ENCODE peak calls at places on chromosomes 3 and 15, in eight cellular contexts. U is adrenal gland, Z is AG04450, F is neural progenitor cell, P is left ventricle myocardium inferior, R is GM23248, M is cardiac muscle cell, J is right lobe of liver. L is an unnamed sample. For H3K9me3, the result is how much of the 10 kb centered on the place peaks cover.

GRCh38 chr15:101159096-101159935 is 92.5 kb downstream of the CHSY1 start:
- DNase-seq in U (no peak), Z (no peak), P (no peak), M (peak), R (no peak), J (no peak), F (no peak), L (no peak)

GRCh38 chr15:80906159-80906775 is 83.4 kb downstream of the MESD start:
- DNase-seq in P (no peak), Z (no peak), U (peak), J (no peak), R (peak), M (no peak), F (no peak), L (no peak)

GRCh38 chr3:110583373-110583935 is 488.2 kb upstream of the NECTIN3 start:
- DNase-seq in U (no peak), F (peak), Z (no peak), M (no peak), P (no peak), R (peak), J (no peak), L (no peak)

GRCh38 chr3:149934524-149934923 is 36.2 kb downstream of the PFN2 start:
- DNase-seq in M (peak), U (peak), J (no peak), Z (peak), R (peak), P (peak), F (no peak), L (no peak)

GRCh38 chr3:40851836-40852235 is 327.1 kb downstream of the ZNF621 start:
- DNase-seq in Z (no peak), F (no peak), U (no peak), R (no peak), M (no peak), J (no peak), P (no peak), L (no peak)

GRCh38 chr3:127970966-127971592 is 56.0 kb downstream of the KBTBD12 start:
- DNase-seq in P (no peak), U (peak), Z (peak), M (peak), J (no peak), F (peak), R (peak), L (no peak)

GRCh38 chr15:85821545-85821944 is 26.8 kb upstream of the KLHL25 start:
- DNase-seq in P (no peak), F (no peak), Z (no peak), J (no peak), M (no peak), U (no peak), R (no peak), L (no peak)

GRCh38 chr3:56145410-56145809 is 322.9 kb downstream of the ERC2 start:
- DNase-seq in Z (no peak), U (no peak), F (no peak), P (no peak), J (no peak), M (no peak), R (no peak), L (no peak)

GRCh38 chr15:60573936-60574335 is 95.0 kb upstream of the ICE2 start:
- DNase-seq in F (no peak), M (no peak), R (no peak), U (no peak), Z (no peak), P (no peak), J (no peak), L (no peak)

GRCh38 chr3:72909591-72909990 is 21.7 kb downstream of the GXYLT2 start:
- DNase-seq in U (no peak), M (no peak), J (no peak), P (no peak), R (no peak), Z (no peak), F (no peak), L (no peak)

GRCh38 chr3:88076712-88077111 is 17.7 kb downstream of the ZNF654 start:
- DNase-seq in P (no peak), J (no peak), F (no peak), Z (no peak), U (no peak), R (no peak), M (no peak), L (no peak)
- H3K9me3 ChIP-seq in P (under half), J (under half), F (under half), Z (under half), U (under half), R (under half), M (under half), L (under half)

DNA sequence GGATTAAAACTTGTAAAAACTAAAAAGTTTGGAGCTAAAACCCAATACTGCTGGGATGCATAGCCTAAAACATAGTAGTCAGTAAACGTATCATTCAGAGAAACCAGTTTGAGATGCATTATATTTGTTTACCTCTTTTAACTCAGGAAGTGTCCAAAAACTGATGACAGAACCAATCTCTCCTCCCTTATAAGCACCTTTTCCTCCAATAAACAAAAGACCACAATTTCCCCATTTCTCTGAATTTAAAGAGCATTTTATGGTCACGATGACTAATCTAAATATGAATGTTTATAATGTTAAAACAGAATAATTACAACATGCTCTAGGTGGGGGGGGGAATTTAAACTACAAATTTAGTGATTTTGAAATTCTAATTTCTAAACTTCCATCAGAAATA is 58.4 kb downstream of the CEP63 start:
- DNase-seq in J (no peak), R (no peak), U (no peak), F (no peak), P (no peak), M (no peak), Z (no peak), L (no peak)
- H3K9me3 ChIP-seq in J (under half), R (under half), U (under half), F (under half), P (under half), M (under half), Z (under half), L (under half)

DNA sequence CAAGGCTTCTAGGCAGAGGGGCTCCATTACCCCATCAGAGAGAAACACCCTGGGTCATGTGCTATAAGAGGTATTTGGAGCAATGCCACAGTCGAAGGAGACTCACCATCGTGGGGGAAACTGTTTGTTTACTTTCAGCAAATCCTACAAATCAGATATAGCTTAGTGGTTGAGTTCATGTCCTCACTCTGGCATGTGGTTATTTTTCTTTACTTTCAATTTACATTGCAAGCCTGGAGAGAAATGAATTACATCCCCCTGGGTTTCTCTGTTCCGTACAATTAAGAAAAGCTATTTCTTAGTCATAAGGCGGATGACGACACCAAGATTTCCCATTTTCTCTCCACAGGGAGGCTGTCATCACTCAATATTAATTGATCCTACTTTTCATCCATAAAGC is 36.9 kb downstream of the RFTN1 start:
- DNase-seq in J (no peak), P (no peak), Z (peak), F (no peak), U (no peak), R (peak), M (peak), L (no peak)
- H3K9me3 ChIP-seq in J (under half), P (under half), Z (under half), F (under half), U (under half), R (under half), M (under half), L (under half)

DNA sequence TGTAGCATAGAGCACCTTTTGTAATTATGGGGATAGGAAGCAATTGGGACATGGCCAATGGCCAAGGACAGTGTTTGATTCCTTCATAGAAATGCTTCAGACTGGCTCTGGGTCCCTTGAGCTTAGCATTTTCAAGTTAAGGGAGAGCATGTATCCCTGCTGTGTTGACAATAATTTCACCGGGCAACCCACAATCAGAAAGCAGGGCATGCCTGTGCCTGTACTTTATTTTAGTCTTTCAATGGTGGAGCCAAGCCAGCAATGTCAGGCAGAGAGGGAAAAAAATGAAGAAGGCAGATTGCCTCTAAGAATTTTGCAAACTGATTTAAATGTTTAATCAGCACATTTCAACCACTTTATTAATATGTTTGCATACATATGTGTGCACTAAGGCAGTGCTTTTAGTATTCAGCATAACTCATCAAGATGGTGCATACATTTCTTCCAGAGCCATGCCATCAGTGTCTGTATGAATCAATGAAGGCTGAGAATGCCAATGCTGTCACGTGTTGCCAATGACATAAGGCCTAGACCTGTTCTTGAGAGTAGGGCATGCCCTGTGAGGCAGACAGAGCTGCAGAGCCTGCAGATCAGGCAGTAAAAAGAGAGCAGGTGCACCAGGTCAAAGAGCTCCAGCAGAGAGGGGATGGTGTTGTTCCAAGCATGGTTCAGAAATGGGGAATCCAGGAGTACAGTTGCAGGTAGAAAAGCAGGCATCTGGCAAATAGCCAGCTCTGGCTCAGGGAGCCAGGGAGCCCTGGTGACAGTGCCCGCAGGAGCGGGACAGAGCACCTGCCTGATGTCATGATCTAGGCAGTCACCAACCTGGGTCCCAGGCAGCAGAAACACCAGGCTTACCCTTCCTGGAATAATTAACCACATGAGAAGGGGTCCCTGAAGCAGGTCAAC is 508.5 kb downstream of the GABRG3 start:
- DNase-seq in F (no peak), U (no peak), P (no peak), J (no peak), Z (no peak), M (no peak), R (peak), L (no peak)
- H3K9me3 ChIP-seq in F (under half), U (under half), P (under half), J (under half), Z (under half), M (under half), R (under half), L (under half)

GRCh38 chr3:196756738-196757137 is 17.1 kb downstream of the PAK2 start:
- DNase-seq in J (no peak), Z (no peak), P (no peak), U (no peak), R (no peak), F (no peak), M (no peak), L (no peak)
- H3K9me3 ChIP-seq in J (under half), Z (under half), P (under half), U (under half), R (under half), F (under half), M (under half), L (under half)

GRCh38 chr3:95167748-95168147 is 1104.9 kb downstream of the NSUN3 start:
- DNase-seq in Z (no peak), F (no peak), M (no peak), P (no peak), U (no peak), R (no peak), J (no peak), L (no peak)
- H3K9me3 ChIP-seq in Z (under half), F (under half), M (under half), P (under half), U (under half), R (under half), J (under half), L (under half)

DNA sequence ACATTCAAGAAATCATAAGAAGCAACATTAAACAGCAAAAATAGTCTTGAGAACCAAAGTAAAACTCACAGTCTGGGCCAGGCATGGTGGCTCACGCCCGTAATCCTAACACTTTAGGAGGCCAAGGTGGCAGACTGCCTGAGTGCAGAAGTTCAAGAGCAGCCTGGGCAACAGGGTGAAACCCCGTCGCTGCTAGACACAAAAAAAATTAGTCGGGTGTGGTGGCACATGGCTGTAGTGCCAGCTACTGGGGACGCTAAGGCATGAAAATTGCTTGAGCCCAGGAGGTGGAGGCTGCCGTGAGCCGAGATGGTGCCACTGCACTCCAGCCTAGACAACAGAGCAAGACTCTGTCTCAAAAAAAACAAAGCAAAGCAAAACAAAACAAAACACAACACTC is 117.7 kb upstream of the GOLGA6L6 start:
- DNase-seq in R (no peak), U (no peak), Z (no peak), P (no peak), J (no peak), F (no peak), M (no peak), L (no peak)
- H3K9me3 ChIP-seq in R (under half), U (under half), Z (under half), P (under half), J (under half), F (half or more), M (under half), L (under half)

DNA sequence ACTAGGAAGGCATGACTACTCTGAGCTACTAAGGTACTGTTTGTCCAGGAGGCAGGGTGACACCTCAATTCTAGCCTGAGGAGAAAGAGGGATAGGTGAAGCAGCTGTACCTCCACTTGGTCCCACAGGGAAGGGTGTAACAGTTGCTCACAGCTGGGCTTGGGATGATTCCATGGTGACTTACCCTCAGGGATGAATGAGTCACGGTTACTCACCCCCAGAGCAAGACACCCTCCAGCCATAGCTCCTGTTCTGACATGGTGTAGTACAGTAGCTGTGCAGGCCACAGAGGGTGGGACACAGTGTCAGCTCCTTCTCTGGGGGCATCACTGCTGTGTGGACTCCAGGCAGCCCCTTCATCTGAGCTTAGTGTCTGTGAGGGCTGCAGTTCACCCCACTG is 868.6 kb upstream of the SEMA6D start:
- DNase-seq in F (no peak), M (no peak), J (no peak), P (no peak), U (no peak), R (peak), Z (no peak), L (no peak)
- H3K9me3 ChIP-seq in F (under half), M (under half), J (under half), P (under half), U (under half), R (under half), Z (under half), L (under half)

DNA sequence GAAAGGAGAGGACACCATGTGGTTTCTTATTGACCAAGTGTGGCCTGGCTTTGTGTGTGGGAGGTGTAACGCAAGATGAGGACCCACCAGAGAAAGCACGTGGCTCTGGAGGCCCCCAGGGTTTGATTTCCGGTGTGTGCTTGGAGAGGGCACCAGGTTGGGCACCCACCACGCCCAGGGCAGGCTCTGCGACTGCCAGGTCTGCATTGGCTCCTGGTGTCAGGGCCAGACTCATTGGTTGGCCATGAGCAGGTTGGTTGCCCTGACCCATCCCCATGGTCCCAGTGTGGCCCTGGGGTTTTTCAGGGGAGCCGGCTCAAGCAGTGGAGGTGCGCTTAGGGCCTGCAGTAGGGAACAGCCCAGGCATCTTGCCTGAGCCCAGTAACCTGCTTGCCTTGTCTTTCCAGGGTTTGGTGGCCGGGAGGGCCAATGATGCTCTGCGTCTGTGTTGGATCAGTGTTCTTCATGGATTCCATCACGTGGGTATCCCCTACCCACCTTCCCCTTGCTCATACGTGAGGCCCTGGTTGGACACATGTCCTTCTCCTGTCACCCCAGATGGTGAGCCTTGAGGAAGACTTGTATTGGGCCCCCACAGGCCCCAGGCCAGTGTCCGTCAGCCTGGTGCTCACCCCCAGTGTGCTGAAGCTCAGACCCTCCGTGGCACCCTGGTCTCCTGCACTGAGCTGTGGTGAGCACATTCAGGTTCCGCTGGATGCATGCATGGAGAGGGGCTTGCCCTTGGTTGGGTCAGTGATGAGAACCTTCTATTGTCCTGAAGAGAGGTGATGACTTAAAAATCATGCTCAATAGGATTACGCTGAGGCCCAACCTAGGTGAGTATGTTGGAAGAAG is 193.9 kb downstream of the UBE3A start:
- DNase-seq in J (peak), M (no peak), F (no peak), U (peak), Z (no peak), P (peak), R (no peak), L (peak)
- H3K9me3 ChIP-seq in J (under half), M (under half), F (under half), U (under half), Z (half or more), P (under half), R (under half), L (under half)